ENCODE peak calls at places on chromosomes 6 and 20, in six cellular contexts. Y is IMR-90, H is GM13977, J is HFFc6, E is WTC11, I is fibroblast of lung. K is an unnamed sample.

GRCh38 chr6:159595173-159595572 is 97.9 kb downstream of the SOD2 start:
- DNase-seq in J (peak; percentile 64), H (no peak), Y (peak; percentile 63), E (no peak), I (peak; percentile 59), K (peak; percentile 62)

GRCh38 chr20:63115651-63116411 is 100.1 kb downstream of the YTHDF1 start:
- DNase-seq in E (no peak), I (no peak), H (no peak), Y (no peak), J (no peak), K (no peak)

GRCh38 chr6:89313006-89313405 is 2.1 kb downstream of the GABRR2 start:
- DNase-seq in Y (peak; percentile 92), E (no peak), I (peak; percentile 94), J (peak; percentile 88), H (no peak), K (no peak)

GRCh38 chr6:100538086-100538485 is 73.4 kb upstream of the SIM1 start:
- DNase-seq in J (no peak), Y (no peak), E (no peak), H (no peak), I (peak; percentile 23), K (no peak)

GRCh38 chr20:44364780-44365179 is 9.3 kb downstream of the HNF4A start:
- DNase-seq in J (no peak), H (no peak), E (no peak), I (no peak), Y (no peak), K (no peak)

GRCh38 chr6:111777357-111777756 is 95.9 kb downstream of the FYN start:
- DNase-seq in I (no peak), H (no peak), E (no peak), Y (no peak), J (no peak), K (no peak)

GRCh38 chr20:39960522-39961420 is 728.3 kb downstream of the MAFB start:
- DNase-seq in Y (no peak), H (no peak), E (peak; percentile 32), J (no peak), I (no peak), K (no peak)

GRCh38 chr20:35000311-35000921 is 44.7 kb downstream of the MYH7B start:
- DNase-seq in Y (no peak), E (no peak), J (no peak), H (no peak), I (no peak), K (no peak)

GRCh38 chr6:47134476-47135189 is 92.5 kb upstream of the ADGRF1 start:
- DNase-seq in I (peak; percentile 99), Y (peak; percentile 96), J (peak; percentile 82), H (no peak), E (no peak), K (peak; percentile 52)

GRCh38 chr6:16413399-16413798 is 175.0 kb downstream of the GMPR start:
- DNase-seq in E (no peak), Y (peak; percentile 37), J (no peak), I (no peak), H (peak; percentile 43), K (no peak)

GRCh38 chr6:170028629-170029345 is 262.1 kb downstream of the DLL1 start:
- DNase-seq in H (no peak), I (no peak), J (no peak), Y (no peak), E (peak; percentile 7), K (no peak)

GRCh38 chr6:161225677-161226004 is 48.2 kb downstream of the AGPAT4 start:
- DNase-seq in I (peak; percentile 35), J (no peak), Y (no peak), E (no peak), H (no peak), K (no peak)

GRCh38 chr6:47165918-47166317 is 123.8 kb upstream of the ADGRF1 start:
- DNase-seq in I (peak; percentile 35), E (no peak), H (no peak), Y (peak; percentile 59), J (no peak), K (no peak)

GRCh38 chr20:34825530-34826362 is at the start of gene NCOA6:
- DNase-seq in E (peak; percentile 52), Y (peak; percentile 74), J (peak; percentile 24), I (peak; percentile 73), H (peak; percentile 91), K (peak; percentile 90)

DNA sequence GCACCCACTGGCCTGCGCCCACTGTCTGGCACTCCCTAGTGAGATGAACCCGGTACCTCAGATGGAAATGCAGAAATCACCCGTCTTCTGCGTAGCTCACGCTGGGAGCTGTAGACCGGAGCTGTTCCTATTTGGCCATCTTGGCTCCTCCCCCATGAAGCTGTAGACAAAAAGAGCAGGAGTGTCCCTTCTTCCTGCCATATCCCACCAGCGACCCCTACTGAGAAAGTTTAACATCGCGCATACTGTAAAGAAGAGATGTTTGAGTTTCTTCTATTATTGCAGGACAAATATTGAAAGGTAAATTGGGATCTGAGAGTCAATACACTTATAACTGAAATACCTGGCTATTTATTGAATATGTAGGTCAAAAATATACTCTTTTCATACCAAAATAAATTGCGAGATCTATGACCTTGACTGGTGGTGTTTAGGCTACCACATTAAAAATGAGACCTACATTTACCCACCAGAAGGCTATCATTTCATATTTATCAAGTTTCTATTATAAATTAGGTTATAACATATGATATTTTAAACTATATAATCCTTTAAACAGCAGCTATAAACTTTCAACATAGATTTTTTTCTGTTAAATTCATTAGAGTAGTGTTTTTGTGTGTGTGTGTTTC is 586.3 kb downstream of the HTR1B start:
- DNase-seq in H (no peak), I (peak; percentile 6), J (no peak), Y (peak; percentile 12), E (peak; percentile 75), K (peak; percentile 85)
- TF ChIP-seq CTCF in H (peak; percentile 46), I (no peak), J (no peak), Y (peak; percentile 9), E (peak; percentile 47), K (peak; percentile 69)

DNA sequence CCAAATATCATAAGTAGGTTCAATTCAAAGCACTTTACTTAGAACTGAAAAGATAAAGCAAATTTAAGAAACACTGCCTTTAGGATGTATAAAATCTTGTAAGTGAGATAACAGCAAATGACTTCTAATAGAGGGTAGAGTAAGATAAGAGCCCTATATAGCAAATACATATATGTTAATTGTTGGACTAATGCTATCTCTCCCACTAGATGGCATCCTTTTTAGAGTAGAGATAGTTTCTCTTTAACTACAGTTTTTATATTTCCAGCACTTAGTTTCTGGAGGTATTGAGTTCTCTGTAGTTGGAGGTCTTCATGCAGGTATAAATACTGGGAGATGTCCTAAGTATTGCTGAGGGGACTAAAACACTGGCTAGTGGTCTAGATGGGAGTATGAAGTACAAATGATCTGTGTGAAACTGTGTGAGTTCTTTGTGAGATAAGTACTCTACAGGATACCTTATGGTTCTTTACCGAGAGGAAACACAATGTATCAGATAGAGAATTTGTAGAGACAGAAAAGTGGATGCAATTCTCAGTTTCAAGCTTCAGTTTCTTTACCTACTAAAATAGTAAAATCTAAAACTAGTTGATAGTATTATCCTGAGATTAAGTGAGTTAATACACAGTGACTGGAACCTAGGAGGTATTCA is 399.3 kb downstream of the KHDRBS2 start:
- DNase-seq in I (no peak), J (no peak), Y (no peak), E (no peak), H (no peak), K (no peak)
- TF ChIP-seq CTCF in I (no peak), J (peak; percentile 16), Y (no peak), E (no peak), H (peak; percentile 13), K (no peak)

GRCh38 chr6:13248953-13249432 is 79.3 kb downstream of the TBC1D7 start:
- DNase-seq in J (no peak), Y (no peak), I (no peak), H (no peak), E (no peak), K (no peak)

GRCh38 chr6:13253272-13253671 is 75.1 kb downstream of the TBC1D7 start:
- DNase-seq in E (no peak), Y (no peak), J (no peak), I (no peak), H (no peak), K (no peak)

GRCh38 chr6:13250703-13251102 is 77.6 kb downstream of the TBC1D7 start:
- DNase-seq in H (no peak), J (no peak), E (no peak), Y (no peak), I (no peak), K (no peak)

GRCh38 chr6:13249817-13250216 is 78.5 kb downstream of the TBC1D7 start:
- DNase-seq in I (no peak), Y (no peak), H (no peak), J (no peak), E (no peak), K (no peak)

GRCh38 chr6:13251242-13251641 is 77.1 kb downstream of the TBC1D7 start:
- DNase-seq in J (no peak), H (no peak), Y (no peak), E (no peak), I (no peak), K (no peak)
- TF ChIP-seq CTCF in J (no peak), H (no peak), Y (no peak), E (no peak), I (no peak), K (no peak)

DNA sequence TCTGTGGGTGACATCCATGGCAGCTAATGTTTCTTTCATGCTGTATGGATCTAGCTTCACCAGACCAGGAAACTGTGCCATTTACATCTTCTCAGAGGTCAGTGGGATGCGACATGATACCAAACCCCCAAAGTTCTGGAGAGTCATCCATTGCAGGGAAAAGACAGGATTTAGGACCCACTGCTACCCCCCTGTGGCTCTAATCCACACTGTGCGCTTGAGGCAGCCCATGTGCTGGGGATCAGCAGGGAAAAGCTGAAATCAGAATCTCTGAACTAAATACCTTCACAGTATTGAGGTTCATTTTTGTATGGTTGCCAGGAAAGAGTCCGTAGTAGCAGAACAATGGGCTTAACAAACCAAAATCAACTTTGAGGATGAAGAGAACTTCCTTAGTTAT is 164.4 kb downstream of the TMEM242 start:
- DNase-seq in I (no peak), J (no peak), Y (no peak), H (no peak), E (no peak), K (no peak)
- TF ChIP-seq CTCF in I (no peak), J (no peak), Y (no peak), H (peak; percentile 6), E (no peak), K (no peak)

GRCh38 chr6:157314705-157315321 is 8.5 kb downstream of the TMEM242 start:
- DNase-seq in I (peak; percentile 75), J (peak; percentile 79), H (peak; percentile 68), Y (peak; percentile 85), E (no peak), K (no peak)
- TF ChIP-seq CTCF in I (peak; percentile 93), J (peak; percentile 93), H (peak; percentile 87), Y (peak; percentile 99), E (peak; percentile 20), K (peak; percentile 27)

DNA sequence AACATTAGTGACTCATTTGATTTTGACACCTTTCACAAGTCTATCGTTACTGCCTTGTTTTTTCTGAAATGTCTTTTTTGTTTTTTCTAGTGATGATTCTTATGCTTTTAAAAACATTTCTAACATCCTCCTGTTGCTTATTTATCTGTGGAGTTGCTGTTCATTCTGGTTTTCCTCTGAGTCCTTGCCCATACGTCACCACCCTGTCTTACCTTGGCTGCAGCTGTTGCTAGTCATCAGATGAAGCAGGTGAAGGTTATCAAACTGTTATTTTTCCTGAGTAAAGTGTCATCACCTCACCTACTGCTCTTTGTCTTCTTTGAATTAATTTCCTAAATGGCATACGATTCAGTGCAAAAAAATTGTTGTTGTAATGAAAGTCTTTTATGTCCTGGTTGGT is 376.6 kb downstream of the GRIK2 start:
- DNase-seq in Y (no peak), H (no peak), I (no peak), E (no peak), J (no peak), K (no peak)
- TF ChIP-seq CTCF in Y (no peak), H (no peak), I (no peak), E (no peak), J (no peak), K (no peak)